ENCODE peak calls at places on chromosomes 6 and 20, in ten cellular contexts. J, X, M, W, K, P, T, V, D and Z are unnamed samples.

GRCh38 chr6:19415605-19416326 is 421.4 kb upstream of the ID4 start:
- DNase-seq in J (peak; percentile 16), X (no peak), M (no peak), W (no peak), K (no peak), P (no peak), T (no peak), V (no peak), D (no peak), Z (no peak)

GRCh38 chr6:3285049-3285639 is 26.4 kb downstream of the PSMG4 start:
- DNase-seq in J (no peak), X (no peak), M (no peak), W (no peak), K (no peak), P (no peak), T (no peak), V (no peak), D (no peak), Z (no peak)

GRCh38 chr20:1298888-1299511 is 29.9 kb downstream of the SDCBP2 start:
- DNase-seq in J (no peak), X (no peak), M (no peak), W (no peak), K (no peak), P (no peak), T (no peak), V (no peak), D (no peak), Z (no peak)

GRCh38 chr6:14671261-14671681 is 553.7 kb downstream of the CD83 start:
- DNase-seq in J (no peak), X (no peak), M (no peak), W (peak; percentile 90), K (no peak), P (no peak), T (no peak), V (no peak), D (no peak), Z (peak; percentile 65)

GRCh38 chr6:91304506-91304905 is 717.6 kb upstream of the MAP3K7 start:
- DNase-seq in J (no peak), X (no peak), M (no peak), W (no peak), K (no peak), P (no peak), T (no peak), V (no peak), D (no peak), Z (no peak)

GRCh38 chr20:17541996-17542395 is 10.8 kb upstream of the BFSP1 start:
- DNase-seq in J (no peak), X (no peak), M (no peak), W (no peak), K (no peak), P (no peak), T (no peak), V (no peak), D (no peak), Z (no peak)

GRCh38 chr6:125503181-125503580 is 201.4 kb upstream of the HDDC2 start:
- DNase-seq in J (no peak), X (no peak), M (no peak), W (no peak), K (no peak), P (no peak), T (no peak), V (no peak), D (no peak), Z (no peak)

GRCh38 chr20:47876348-47877056 is 91.2 kb upstream of the SULF2 start:
- DNase-seq in J (no peak), X (no peak), M (no peak), W (no peak), K (no peak), P (no peak), T (no peak), V (no peak), D (no peak), Z (no peak)

GRCh38 chr6:21189721-21190120 is 403.8 kb upstream of the SOX4 start:
- DNase-seq in J (no peak), X (no peak), M (no peak), W (no peak), K (no peak), P (no peak), T (no peak), V (no peak), D (no peak), Z (no peak)

GRCh38 chr6:75176076-75176582 is 29.7 kb downstream of the COL12A1 start:
- DNase-seq in J (no peak), X (no peak), M (no peak), W (no peak), K (no peak), P (no peak), T (no peak), V (no peak), D (no peak), Z (no peak)

GRCh38 chr6:125953502-125953875 is 3.1 kb upstream of the HINT3 start:
- DNase-seq in J (no peak), X (peak; percentile 72), M (no peak), W (no peak), K (no peak), P (no peak), T (no peak), V (no peak), D (peak; percentile 74), Z (peak; percentile 78)

GRCh38 chr20:31915491-31916280 is 36.2 kb downstream of the PDRG1 start:
- DNase-seq in J (no peak), X (no peak), M (no peak), W (no peak), K (no peak), P (no peak), T (no peak), V (no peak), D (no peak), Z (no peak)

GRCh38 chr6:7578949-7579348 is 11.0 kb upstream of the SNRNP48 start:
- DNase-seq in J (no peak), X (no peak), M (no peak), W (no peak), K (no peak), P (no peak), T (no peak), V (no peak), D (no peak), Z (no peak)

GRCh38 chr20:34557936-34558319 is 590 bp upstream of the MAP1LC3A start:
- DNase-seq in J (no peak), X (no peak), M (no peak), W (no peak), K (no peak), P (no peak), T (no peak), V (peak; percentile 44), D (no peak), Z (no peak)

GRCh38 chr20:23147647-23147963 is 61.5 kb upstream of the CD93 start:
- DNase-seq in J (no peak), X (no peak), M (no peak), W (no peak), K (no peak), P (no peak), T (no peak), V (no peak), D (no peak), Z (no peak)

GRCh38 chr20:24783631-24784492 is 165.2 kb upstream of the CST7 start:
- DNase-seq in J (peak; percentile 19), X (peak; percentile 38), M (no peak), W (no peak), K (peak; percentile 20), P (no peak), T (no peak), V (no peak), D (no peak), Z (peak; percentile 30)

GRCh38 chr6:129317931-129318820 is 391.8 kb downstream of the ARHGAP18 start:
- DNase-seq in J (peak; percentile 7), X (no peak), M (no peak), W (no peak), K (no peak), P (peak; percentile 77), T (no peak), V (no peak), D (no peak), Z (no peak)

GRCh38 chr6:1597924-1598323 is 11.8 kb upstream of the FOXC1 start:
- DNase-seq in J (no peak), X (no peak), M (no peak), W (no peak), K (no peak), P (no peak), T (no peak), V (no peak), D (no peak), Z (no peak)

GRCh38 chr20:50197463-50197862 is 6.8 kb downstream of the CEBPB start:
- DNase-seq in J (no peak), X (no peak), M (peak; percentile 64), W (no peak), K (no peak), P (no peak), T (no peak), V (no peak), D (no peak), Z (no peak)

GRCh38 chr6:43702147-43702521 is 14.5 kb upstream of the MRPS18A start:
- DNase-seq in J (no peak), X (no peak), M (no peak), W (no peak), K (no peak), P (no peak), T (no peak), V (no peak), D (no peak), Z (no peak)
- H3K4me3 ChIP-seq in J (no peak overlapping the region), X (no peak overlapping the region), M (no peak overlapping the region), W (no peak overlapping the region), K (no peak overlapping the region), P (peak overlapping the region; percentile 48), T (no peak overlapping the region), V (no peak overlapping the region), D (no peak overlapping the region), Z (no peak overlapping the region)

GRCh38 chr20:9409352-9409751 is 105.0 kb upstream of the LAMP5 start:
- DNase-seq in J (no peak), X (no peak), M (no peak), W (no peak), K (no peak), P (no peak), T (no peak), V (no peak), D (no peak), Z (no peak)
- TF ChIP-seq EP300 in J (no peak), X (no peak), M (no peak), W (no peak), K (no peak), P (no peak), T (no peak), V (no peak), D (no peak), Z (no peak)

GRCh38 chr20:46814366-46815232 is 80.0 kb upstream of the EYA2 start:
- DNase-seq in J (peak; percentile 89), X (no peak), M (no peak), W (no peak), K (no peak), P (no peak), T (no peak), V (no peak), D (no peak), Z (peak; percentile 33)
- H3K4me3 ChIP-seq in J (no peak overlapping the region), X (no peak overlapping the region), M (no peak overlapping the region), W (no peak overlapping the region), K (no peak overlapping the region), P (no peak overlapping the region), T (no peak overlapping the region), V (peak overlapping the region; percentile 25), D (no peak overlapping the region), Z (no peak overlapping the region)

DNA sequence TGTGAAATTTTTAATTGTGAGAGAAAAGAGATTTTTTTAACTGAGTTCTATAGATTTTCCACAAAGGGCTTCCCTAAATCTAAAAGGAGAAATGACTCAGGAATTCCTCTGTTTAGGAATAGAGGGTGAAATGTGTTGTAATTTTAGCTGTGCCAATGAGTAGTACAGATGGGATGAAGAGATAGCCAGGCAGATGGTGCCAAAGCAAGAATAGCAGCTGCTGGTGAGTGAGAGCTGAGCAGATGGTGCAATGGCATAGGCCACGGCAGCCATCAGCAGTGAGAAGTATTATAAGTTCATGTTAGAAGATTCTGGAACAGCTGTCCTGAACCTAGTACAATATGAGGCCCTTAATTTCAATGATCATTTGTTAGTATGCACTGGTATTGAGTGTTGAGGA is 40.2 kb upstream of the CRISP1 start:
- DNase-seq in J (no peak), X (no peak), M (no peak), W (no peak), K (no peak), P (no peak), T (no peak), V (no peak), D (no peak), Z (no peak)
- TF ChIP-seq EP300 in J (no peak), X (no peak), M (no peak), W (no peak), K (no peak), P (no peak), T (no peak), V (no peak), D (no peak), Z (no peak)